ENCODE peak calls at places on chromosomes 13 and 19, in eight cellular contexts. One of them, this sample, is unnamed.

GRCh38 chr13:64239372-64239771 is 2823.7 kb upstream of the PCDH20 start:
- DNase-seq in heart right ventricle: no peak
- DNase-seq in A549: no peak
- DNase-seq in heart left ventricle: no peak
- DNase-seq in endodermal cell: no peak
- DNase-seq in tibial artery: no peak
- DNase-seq in fibroblast of pulmonary artery: peak; percentile 71
- DNase-seq in GM06990: no peak
- DNase-seq in this sample: no peak

GRCh38 chr19:35943542-35944301 is 7.5 kb downstream of the LRFN3 start:
- DNase-seq in A549: no peak
- DNase-seq in endodermal cell: no peak
- DNase-seq in fibroblast of pulmonary artery: no peak
- DNase-seq in heart left ventricle: no peak
- DNase-seq in GM06990: no peak
- DNase-seq in tibial artery: no peak
- DNase-seq in heart right ventricle: no peak
- DNase-seq in this sample: no peak

GRCh38 chr13:24112791-24113190 is 47.7 kb upstream of the SPATA13 start:
- DNase-seq in heart left ventricle: no peak
- DNase-seq in heart right ventricle: no peak
- DNase-seq in endodermal cell: no peak
- DNase-seq in fibroblast of pulmonary artery: peak; percentile 56
- DNase-seq in GM06990: no peak
- DNase-seq in A549: no peak
- DNase-seq in tibial artery: no peak
- DNase-seq in this sample: no peak

GRCh38 chr19:12884926-12885748 is 1.9 kb downstream of the KLF1 start:
- DNase-seq in GM06990: peak; percentile 96
- DNase-seq in heart right ventricle: peak; percentile 71
- DNase-seq in A549: peak; percentile 54
- DNase-seq in fibroblast of pulmonary artery: peak; percentile 60
- DNase-seq in endodermal cell: peak; percentile 99
- DNase-seq in heart left ventricle: peak; percentile 84
- DNase-seq in tibial artery: peak; percentile 74
- DNase-seq in this sample: peak; percentile 79

GRCh38 chr13:100977841-100978240 is 303.2 kb upstream of the TMTC4 start:
- DNase-seq in A549: no peak
- DNase-seq in endodermal cell: no peak
- DNase-seq in tibial artery: no peak
- DNase-seq in fibroblast of pulmonary artery: no peak
- DNase-seq in heart right ventricle: no peak
- DNase-seq in GM06990: no peak
- DNase-seq in heart left ventricle: no peak
- DNase-seq in this sample: no peak

GRCh38 chr13:85665286-85665685 is 133.9 kb downstream of the SLITRK6 start:
- DNase-seq in GM06990: no peak
- DNase-seq in fibroblast of pulmonary artery: peak; percentile 10
- DNase-seq in A549: no peak
- DNase-seq in tibial artery: no peak
- DNase-seq in heart right ventricle: no peak
- DNase-seq in endodermal cell: no peak
- DNase-seq in heart left ventricle: no peak
- DNase-seq in this sample: no peak

GRCh38 chr13:91468301-91468700 is 69.9 kb downstream of the GPC5 start:
- DNase-seq in GM06990: no peak
- DNase-seq in fibroblast of pulmonary artery: peak; percentile 1
- DNase-seq in endodermal cell: no peak
- DNase-seq in A549: no peak
- DNase-seq in tibial artery: no peak
- DNase-seq in heart left ventricle: no peak
- DNase-seq in heart right ventricle: no peak
- DNase-seq in this sample: no peak

GRCh38 chr13:94362411-94362909 is 117.0 kb downstream of the DCT start:
- DNase-seq in GM06990: no peak
- DNase-seq in heart right ventricle: no peak
- DNase-seq in fibroblast of pulmonary artery: peak; percentile 93
- DNase-seq in endodermal cell: peak; percentile 88
- DNase-seq in heart left ventricle: no peak
- DNase-seq in tibial artery: peak; percentile 70
- DNase-seq in A549: peak; percentile 52
- DNase-seq in this sample: peak; percentile 53

GRCh38 chr19:4583961-4584669 is 24.6 kb upstream of the SEMA6B start:
- DNase-seq in heart right ventricle: no peak
- DNase-seq in tibial artery: no peak
- DNase-seq in endodermal cell: peak; percentile 91
- DNase-seq in GM06990: peak; percentile 74
- DNase-seq in heart left ventricle: no peak
- DNase-seq in A549: no peak
- DNase-seq in fibroblast of pulmonary artery: peak; percentile 44
- DNase-seq in this sample: no peak

GRCh38 chr19:19461671-19462622 is 53.4 kb downstream of the TSSK6 start:
- DNase-seq in GM06990: no peak
- DNase-seq in A549: no peak
- DNase-seq in endodermal cell: peak; percentile 94
- DNase-seq in tibial artery: peak; percentile 91
- DNase-seq in fibroblast of pulmonary artery: peak; percentile 59
- DNase-seq in heart left ventricle: peak; percentile 82
- DNase-seq in heart right ventricle: peak; percentile 68
- DNase-seq in this sample: no peak

GRCh38 chr13:107157272-107157671 is 589.3 kb upstream of the ARGLU1 start:
- DNase-seq in heart left ventricle: no peak
- DNase-seq in endodermal cell: no peak
- DNase-seq in tibial artery: no peak
- DNase-seq in fibroblast of pulmonary artery: no peak
- DNase-seq in A549: no peak
- DNase-seq in heart right ventricle: no peak
- DNase-seq in GM06990: no peak
- DNase-seq in this sample: no peak

GRCh38 chr19:38658462-38659306 is 11.2 kb downstream of the ACTN4 start:
- DNase-seq in tibial artery: peak; percentile 82
- DNase-seq in heart left ventricle: no peak
- DNase-seq in GM06990: no peak
- DNase-seq in endodermal cell: no peak
- DNase-seq in fibroblast of pulmonary artery: peak; percentile 100
- DNase-seq in heart right ventricle: no peak
- DNase-seq in A549: peak; percentile 99
- DNase-seq in this sample: peak; percentile 100

GRCh38 chr13:100673376-100673830 is 1.2 kb downstream of the TMTC4 start:
- DNase-seq in A549: no peak
- DNase-seq in endodermal cell: peak; percentile 82
- DNase-seq in heart right ventricle: peak; percentile 20
- DNase-seq in heart left ventricle: no peak
- DNase-seq in fibroblast of pulmonary artery: no peak
- DNase-seq in GM06990: no peak
- DNase-seq in tibial artery: no peak
- DNase-seq in this sample: no peak

GRCh38 chr13:33615436-33615835 is 202.5 kb upstream of the RFC3 start:
- DNase-seq in tibial artery: no peak
- DNase-seq in GM06990: no peak
- DNase-seq in heart left ventricle: no peak
- DNase-seq in fibroblast of pulmonary artery: no peak
- DNase-seq in heart right ventricle: no peak
- DNase-seq in endodermal cell: no peak
- DNase-seq in A549: no peak
- DNase-seq in this sample: no peak

GRCh38 chr13:113843864-113844556 is 19.9 kb downstream of the GAS6 start:
- DNase-seq in tibial artery: peak; percentile 60
- DNase-seq in heart right ventricle: no peak
- DNase-seq in endodermal cell: no peak
- DNase-seq in A549: no peak
- DNase-seq in heart left ventricle: peak; percentile 66
- DNase-seq in fibroblast of pulmonary artery: no peak
- DNase-seq in GM06990: no peak
- DNase-seq in this sample: no peak

GRCh38 chr13:73325351-73326214 is 266.8 kb downstream of the KLF5 start:
- DNase-seq in tibial artery: no peak
- DNase-seq in endodermal cell: no peak
- DNase-seq in heart left ventricle: no peak
- DNase-seq in GM06990: no peak
- DNase-seq in heart right ventricle: no peak
- DNase-seq in A549: no peak
- DNase-seq in fibroblast of pulmonary artery: no peak
- DNase-seq in this sample: no peak

GRCh38 chr13:38542601-38543000 is 144.3 kb upstream of the FREM2 start:
- DNase-seq in fibroblast of pulmonary artery: no peak
- DNase-seq in heart right ventricle: no peak
- DNase-seq in endodermal cell: no peak
- DNase-seq in tibial artery: no peak
- DNase-seq in A549: no peak
- DNase-seq in heart left ventricle: no peak
- DNase-seq in GM06990: no peak
- DNase-seq in this sample: no peak

GRCh38 chr13:112012004-112012704 is 54.8 kb upstream of the SOX1 start:
- DNase-seq in fibroblast of pulmonary artery: no peak
- DNase-seq in heart right ventricle: no peak
- DNase-seq in A549: no peak
- DNase-seq in endodermal cell: peak; percentile 72
- DNase-seq in tibial artery: no peak
- DNase-seq in GM06990: no peak
- DNase-seq in heart left ventricle: no peak
- DNase-seq in this sample: peak; percentile 36

GRCh38 chr13:50320297-50320862 is 305.1 kb downstream of the KCNRG start:
- DNase-seq in endodermal cell: no peak
- DNase-seq in heart right ventricle: no peak
- DNase-seq in tibial artery: no peak
- DNase-seq in fibroblast of pulmonary artery: peak; percentile 48
- DNase-seq in heart left ventricle: no peak
- DNase-seq in A549: no peak
- DNase-seq in GM06990: no peak
- DNase-seq in this sample: peak; percentile 87

GRCh38 chr19:17302391-17303166 is 646 bp downstream of the ABHD8 start:
- DNase-seq in tibial artery: no peak
- DNase-seq in fibroblast of pulmonary artery: no peak
- DNase-seq in A549: no peak
- DNase-seq in endodermal cell: peak; percentile 68
- DNase-seq in heart right ventricle: no peak
- DNase-seq in heart left ventricle: no peak
- DNase-seq in GM06990: no peak
- DNase-seq in this sample: no peak

GRCh38 chr13:51222510-51223283 is 499 bp downstream of the FAM124A start:
- DNase-seq in A549: peak; percentile 12
- DNase-seq in heart left ventricle: no peak
- DNase-seq in tibial artery: no peak
- DNase-seq in GM06990: peak; percentile 4
- DNase-seq in heart right ventricle: no peak
- DNase-seq in endodermal cell: peak; percentile 82
- DNase-seq in fibroblast of pulmonary artery: no peak
- DNase-seq in this sample: no peak

GRCh38 chr13:112106467-112107141 is 39.7 kb downstream of the SOX1 start:
- DNase-seq in fibroblast of pulmonary artery: no peak
- DNase-seq in GM06990: no peak
- DNase-seq in tibial artery: no peak
- DNase-seq in heart right ventricle: no peak
- DNase-seq in A549: no peak
- DNase-seq in heart left ventricle: no peak
- DNase-seq in endodermal cell: peak; percentile 73
- DNase-seq in this sample: no peak

GRCh38 chr13:86810385-86810784 is 860.8 kb upstream of the SLITRK5 start:
- DNase-seq in fibroblast of pulmonary artery: no peak
- DNase-seq in heart right ventricle: no peak
- DNase-seq in heart left ventricle: no peak
- DNase-seq in GM06990: no peak
- DNase-seq in A549: no peak
- DNase-seq in endodermal cell: no peak
- DNase-seq in tibial artery: no peak
- DNase-seq in this sample: no peak

GRCh38 chr19:2055871-2056809 is 5.1 kb upstream of the MKNK2 start:
- DNase-seq in fibroblast of pulmonary artery: peak; percentile 80
- DNase-seq in GM06990: peak; percentile 44
- DNase-seq in tibial artery: peak; percentile 82
- DNase-seq in heart right ventricle: peak; percentile 56
- DNase-seq in heart left ventricle: peak; percentile 78
- DNase-seq in A549: no peak
- DNase-seq in endodermal cell: peak; percentile 71
- DNase-seq in this sample: no peak
- H3K4me3 ChIP-seq in fibroblast of pulmonary artery: no peak overlapping the region
- H3K4me3 ChIP-seq in GM06990: peak overlapping the region; percentile 48
- H3K4me3 ChIP-seq in tibial artery: peak overlapping the region; percentile 47
- H3K4me3 ChIP-seq in heart right ventricle: peak overlapping the region; percentile 54
- H3K4me3 ChIP-seq in heart left ventricle: no peak overlapping the region
- H3K4me3 ChIP-seq in A549: peak overlapping the region; percentile 48
- H3K4me3 ChIP-seq in endodermal cell: no peak overlapping the region
- H3K4me3 ChIP-seq in this sample: no peak overlapping the region

GRCh38 chr13:41650706-41651105 is 193.4 kb downstream of the RGCC start:
- DNase-seq in GM06990: no peak
- DNase-seq in A549: no peak
- DNase-seq in endodermal cell: no peak
- DNase-seq in tibial artery: no peak
- DNase-seq in fibroblast of pulmonary artery: no peak
- DNase-seq in heart right ventricle: no peak
- DNase-seq in heart left ventricle: no peak
- DNase-seq in this sample: no peak

GRCh38 chr13:41648314-41648935 is 191.1 kb downstream of the RGCC start:
- DNase-seq in fibroblast of pulmonary artery: peak; percentile 86
- DNase-seq in endodermal cell: no peak
- DNase-seq in GM06990: no peak
- DNase-seq in tibial artery: no peak
- DNase-seq in heart right ventricle: no peak
- DNase-seq in heart left ventricle: no peak
- DNase-seq in A549: peak; percentile 20
- DNase-seq in this sample: peak; percentile 23

GRCh38 chr13:41652735-41653361 is 195.5 kb downstream of the RGCC start:
- DNase-seq in heart left ventricle: no peak
- DNase-seq in heart right ventricle: no peak
- DNase-seq in fibroblast of pulmonary artery: peak; percentile 87
- DNase-seq in GM06990: peak; percentile 5
- DNase-seq in endodermal cell: no peak
- DNase-seq in tibial artery: no peak
- DNase-seq in A549: peak; percentile 7
- DNase-seq in this sample: peak; percentile 10

GRCh38 chr13:41651413-41652068 is 194.2 kb downstream of the RGCC start:
- DNase-seq in tibial artery: no peak
- DNase-seq in heart left ventricle: no peak
- DNase-seq in heart right ventricle: no peak
- DNase-seq in endodermal cell: no peak
- DNase-seq in A549: no peak
- DNase-seq in fibroblast of pulmonary artery: peak; percentile 55
- DNase-seq in GM06990: no peak
- DNase-seq in this sample: no peak

GRCh38 chr13:41649659-41650058 is 192.3 kb downstream of the RGCC start:
- DNase-seq in tibial artery: no peak
- DNase-seq in heart left ventricle: no peak
- DNase-seq in GM06990: no peak
- DNase-seq in A549: no peak
- DNase-seq in endodermal cell: peak; percentile 62
- DNase-seq in fibroblast of pulmonary artery: peak; percentile 50
- DNase-seq in heart right ventricle: no peak
- DNase-seq in this sample: no peak
- TF ChIP-seq CTCF in tibial artery: peak; percentile 8
- TF ChIP-seq CTCF in heart left ventricle: peak; percentile 31
- TF ChIP-seq CTCF in GM06990: peak; percentile 12
- TF ChIP-seq CTCF in A549: no peak
- TF ChIP-seq CTCF in endodermal cell: peak; percentile 80
- TF ChIP-seq CTCF in fibroblast of pulmonary artery: peak; percentile 43
- TF ChIP-seq CTCF in heart right ventricle: peak; percentile 32
- TF ChIP-seq CTCF in this sample: no peak

GRCh38 chr19:42089191-42089750 is 13.3 kb downstream of the ZNF574 start:
- DNase-seq in A549: no peak
- DNase-seq in heart right ventricle: no peak
- DNase-seq in GM06990: no peak
- DNase-seq in fibroblast of pulmonary artery: no peak
- DNase-seq in heart left ventricle: no peak
- DNase-seq in endodermal cell: peak; percentile 48
- DNase-seq in tibial artery: no peak
- DNase-seq in this sample: no peak
- H3K4me3 ChIP-seq in A549: no peak overlapping the region
- H3K4me3 ChIP-seq in heart right ventricle: no peak overlapping the region
- H3K4me3 ChIP-seq in GM06990: no peak overlapping the region
- H3K4me3 ChIP-seq in fibroblast of pulmonary artery: no peak overlapping the region
- H3K4me3 ChIP-seq in heart left ventricle: no peak overlapping the region
- H3K4me3 ChIP-seq in endodermal cell: no peak overlapping the region
- H3K4me3 ChIP-seq in tibial artery: no peak overlapping the region
- H3K4me3 ChIP-seq in this sample: no peak overlapping the region

GRCh38 chr13:105207586-105208293 is 1327.7 kb downstream of the EFNB2 start:
- DNase-seq in tibial artery: no peak
- DNase-seq in A549: no peak
- DNase-seq in endodermal cell: no peak
- DNase-seq in heart left ventricle: no peak
- DNase-seq in GM06990: no peak
- DNase-seq in heart right ventricle: no peak
- DNase-seq in fibroblast of pulmonary artery: no peak
- DNase-seq in this sample: no peak
- TF ChIP-seq CTCF in tibial artery: no peak
- TF ChIP-seq CTCF in A549: no peak
- TF ChIP-seq CTCF in endodermal cell: no peak
- TF ChIP-seq CTCF in heart left ventricle: no peak
- TF ChIP-seq CTCF in GM06990: no peak
- TF ChIP-seq CTCF in heart right ventricle: no peak
- TF ChIP-seq CTCF in fibroblast of pulmonary artery: peak; percentile 16
- TF ChIP-seq CTCF in this sample: no peak

This sample was measured in LNCaP clone FGC.